ENCODE peak calls at places on chromosome 2, in ten cellular contexts. One of them, this sample, is unnamed.

GRCh38 chr2:25276569-25277465 is 64.9 kb downstream of the DNMT3A start:
- DNase-seq in endothelial cell: peak
- DNase-seq in WTC11: peak
- DNase-seq in sigmoid colon: peak
- DNase-seq in fibroblast of lung: peak
- DNase-seq in cardiac fibroblast: peak
- DNase-seq in AG09319: no peak
- DNase-seq in left ventricle myocardium inferior: peak
- DNase-seq in mesothelial cell of epicardium: peak
- DNase-seq in heart left ventricle: peak
- DNase-seq in this sample: peak

GRCh38 chr2:171688129-171688465 is 828 bp downstream of the DYNC1I2 start:
- DNase-seq in left ventricle myocardium inferior: no peak
- DNase-seq in WTC11: no peak
- DNase-seq in heart left ventricle: no peak
- DNase-seq in sigmoid colon: no peak
- DNase-seq in mesothelial cell of epicardium: no peak
- DNase-seq in AG09319: no peak
- DNase-seq in cardiac fibroblast: peak
- DNase-seq in endothelial cell: no peak
- DNase-seq in fibroblast of lung: peak
- DNase-seq in this sample: no peak

GRCh38 chr2:173432049-173432754 is 77.5 kb downstream of the CDCA7 start:
- DNase-seq in WTC11: no peak
- DNase-seq in sigmoid colon: no peak
- DNase-seq in endothelial cell: no peak
- DNase-seq in mesothelial cell of epicardium: no peak
- DNase-seq in cardiac fibroblast: no peak
- DNase-seq in left ventricle myocardium inferior: no peak
- DNase-seq in heart left ventricle: no peak
- DNase-seq in fibroblast of lung: peak
- DNase-seq in AG09319: no peak
- DNase-seq in this sample: no peak

GRCh38 chr2:238848941-238849853 is 1.3 kb downstream of the TWIST2 start:
- DNase-seq in fibroblast of lung: peak
- DNase-seq in endothelial cell: no peak
- DNase-seq in mesothelial cell of epicardium: no peak
- DNase-seq in heart left ventricle: no peak
- DNase-seq in AG09319: no peak
- DNase-seq in left ventricle myocardium inferior: no peak
- DNase-seq in WTC11: peak
- DNase-seq in cardiac fibroblast: peak
- DNase-seq in sigmoid colon: no peak
- DNase-seq in this sample: no peak

GRCh38 chr2:120293991-120294329 is 41.3 kb downstream of the RALB start:
- DNase-seq in WTC11: no peak
- DNase-seq in left ventricle myocardium inferior: no peak
- DNase-seq in endothelial cell: no peak
- DNase-seq in heart left ventricle: peak
- DNase-seq in cardiac fibroblast: no peak
- DNase-seq in AG09319: no peak
- DNase-seq in mesothelial cell of epicardium: no peak
- DNase-seq in sigmoid colon: no peak
- DNase-seq in fibroblast of lung: no peak
- DNase-seq in this sample: no peak

GRCh38 chr2:95297088-95297487 is at the start of gene KCNIP3:
- DNase-seq in WTC11: peak
- DNase-seq in cardiac fibroblast: peak
- DNase-seq in endothelial cell: no peak
- DNase-seq in mesothelial cell of epicardium: no peak
- DNase-seq in fibroblast of lung: peak
- DNase-seq in sigmoid colon: no peak
- DNase-seq in AG09319: no peak
- DNase-seq in left ventricle myocardium inferior: no peak
- DNase-seq in heart left ventricle: no peak
- DNase-seq in this sample: no peak

GRCh38 chr2:119366161-119366648 is 429 bp downstream of the C2orf76 start:
- DNase-seq in sigmoid colon: peak
- DNase-seq in WTC11: no peak
- DNase-seq in AG09319: no peak
- DNase-seq in endothelial cell: no peak
- DNase-seq in fibroblast of lung: peak
- DNase-seq in cardiac fibroblast: peak
- DNase-seq in left ventricle myocardium inferior: no peak
- DNase-seq in mesothelial cell of epicardium: no peak
- DNase-seq in heart left ventricle: no peak
- DNase-seq in this sample: no peak

GRCh38 chr2:69296421-69296820 is 90.6 kb downstream of the GFPT1 start:
- DNase-seq in endothelial cell: no peak
- DNase-seq in left ventricle myocardium inferior: no peak
- DNase-seq in AG09319: no peak
- DNase-seq in cardiac fibroblast: no peak
- DNase-seq in WTC11: no peak
- DNase-seq in heart left ventricle: no peak
- DNase-seq in mesothelial cell of epicardium: no peak
- DNase-seq in fibroblast of lung: no peak
- DNase-seq in sigmoid colon: no peak
- DNase-seq in this sample: no peak

GRCh38 chr2:173590278-173590811 is 235.7 kb downstream of the CDCA7 start:
- DNase-seq in WTC11: no peak
- DNase-seq in endothelial cell: no peak
- DNase-seq in left ventricle myocardium inferior: peak
- DNase-seq in fibroblast of lung: peak
- DNase-seq in cardiac fibroblast: peak
- DNase-seq in AG09319: peak
- DNase-seq in mesothelial cell of epicardium: no peak
- DNase-seq in sigmoid colon: no peak
- DNase-seq in heart left ventricle: peak
- DNase-seq in this sample: peak

GRCh38 chr2:74138952-74139323 is 8.8 kb downstream of the BOLA3 start:
- DNase-seq in mesothelial cell of epicardium: no peak
- DNase-seq in fibroblast of lung: no peak
- DNase-seq in cardiac fibroblast: no peak
- DNase-seq in AG09319: no peak
- DNase-seq in heart left ventricle: no peak
- DNase-seq in left ventricle myocardium inferior: no peak
- DNase-seq in WTC11: peak
- DNase-seq in sigmoid colon: no peak
- DNase-seq in endothelial cell: peak
- DNase-seq in this sample: no peak

GRCh38 chr2:96869281-96869823 is 528 bp downstream of the SEMA4C start:
- DNase-seq in mesothelial cell of epicardium: peak
- DNase-seq in AG09319: peak
- DNase-seq in left ventricle myocardium inferior: peak
- DNase-seq in sigmoid colon: peak
- DNase-seq in WTC11: peak
- DNase-seq in heart left ventricle: peak
- DNase-seq in endothelial cell: peak
- DNase-seq in fibroblast of lung: peak
- DNase-seq in cardiac fibroblast: peak
- DNase-seq in this sample: peak

GRCh38 chr2:14423145-14423906 is 209.2 kb upstream of the LRATD1 start:
- DNase-seq in mesothelial cell of epicardium: no peak
- DNase-seq in AG09319: no peak
- DNase-seq in fibroblast of lung: peak
- DNase-seq in heart left ventricle: no peak
- DNase-seq in left ventricle myocardium inferior: no peak
- DNase-seq in sigmoid colon: no peak
- DNase-seq in cardiac fibroblast: no peak
- DNase-seq in endothelial cell: no peak
- DNase-seq in WTC11: no peak
- DNase-seq in this sample: no peak

GRCh38 chr2:121237980-121238665 is 46.9 kb downstream of the TFCP2L1 start:
- DNase-seq in sigmoid colon: no peak
- DNase-seq in cardiac fibroblast: no peak
- DNase-seq in heart left ventricle: no peak
- DNase-seq in mesothelial cell of epicardium: no peak
- DNase-seq in fibroblast of lung: peak
- DNase-seq in AG09319: no peak
- DNase-seq in left ventricle myocardium inferior: no peak
- DNase-seq in endothelial cell: no peak
- DNase-seq in WTC11: no peak
- DNase-seq in this sample: no peak

GRCh38 chr2:160784034-160784433 is 290.4 kb upstream of the RBMS1 start:
- DNase-seq in sigmoid colon: no peak
- DNase-seq in AG09319: no peak
- DNase-seq in heart left ventricle: no peak
- DNase-seq in cardiac fibroblast: no peak
- DNase-seq in fibroblast of lung: no peak
- DNase-seq in mesothelial cell of epicardium: no peak
- DNase-seq in left ventricle myocardium inferior: no peak
- DNase-seq in endothelial cell: no peak
- DNase-seq in WTC11: no peak
- DNase-seq in this sample: no peak

GRCh38 chr2:138919336-138919735 is 139.1 kb upstream of the NXPH2 start:
- DNase-seq in left ventricle myocardium inferior: no peak
- DNase-seq in AG09319: no peak
- DNase-seq in mesothelial cell of epicardium: no peak
- DNase-seq in heart left ventricle: no peak
- DNase-seq in WTC11: no peak
- DNase-seq in sigmoid colon: no peak
- DNase-seq in fibroblast of lung: no peak
- DNase-seq in cardiac fibroblast: no peak
- DNase-seq in endothelial cell: no peak
- DNase-seq in this sample: no peak

GRCh38 chr2:134466141-134466540 is 212.3 kb downstream of the MGAT5 start:
- DNase-seq in left ventricle myocardium inferior: no peak
- DNase-seq in mesothelial cell of epicardium: no peak
- DNase-seq in cardiac fibroblast: peak
- DNase-seq in endothelial cell: peak
- DNase-seq in WTC11: peak
- DNase-seq in heart left ventricle: no peak
- DNase-seq in AG09319: no peak
- DNase-seq in fibroblast of lung: peak
- DNase-seq in sigmoid colon: no peak
- DNase-seq in this sample: peak

GRCh38 chr2:13056259-13056843 is 339.6 kb downstream of the TRIB2 start:
- DNase-seq in mesothelial cell of epicardium: no peak
- DNase-seq in sigmoid colon: no peak
- DNase-seq in cardiac fibroblast: peak
- DNase-seq in WTC11: no peak
- DNase-seq in endothelial cell: no peak
- DNase-seq in AG09319: no peak
- DNase-seq in left ventricle myocardium inferior: no peak
- DNase-seq in fibroblast of lung: peak
- DNase-seq in heart left ventricle: no peak
- DNase-seq in this sample: peak
- TF ChIP-seq CTCF in mesothelial cell of epicardium: peak
- TF ChIP-seq CTCF in sigmoid colon: no peak
- TF ChIP-seq CTCF in cardiac fibroblast: peak
- TF ChIP-seq CTCF in WTC11: peak
- TF ChIP-seq CTCF in endothelial cell: peak
- TF ChIP-seq CTCF in AG09319: peak
- TF ChIP-seq CTCF in left ventricle myocardium inferior: peak
- TF ChIP-seq CTCF in fibroblast of lung: peak
- TF ChIP-seq CTCF in heart left ventricle: peak
- TF ChIP-seq CTCF in this sample: peak

DNA sequence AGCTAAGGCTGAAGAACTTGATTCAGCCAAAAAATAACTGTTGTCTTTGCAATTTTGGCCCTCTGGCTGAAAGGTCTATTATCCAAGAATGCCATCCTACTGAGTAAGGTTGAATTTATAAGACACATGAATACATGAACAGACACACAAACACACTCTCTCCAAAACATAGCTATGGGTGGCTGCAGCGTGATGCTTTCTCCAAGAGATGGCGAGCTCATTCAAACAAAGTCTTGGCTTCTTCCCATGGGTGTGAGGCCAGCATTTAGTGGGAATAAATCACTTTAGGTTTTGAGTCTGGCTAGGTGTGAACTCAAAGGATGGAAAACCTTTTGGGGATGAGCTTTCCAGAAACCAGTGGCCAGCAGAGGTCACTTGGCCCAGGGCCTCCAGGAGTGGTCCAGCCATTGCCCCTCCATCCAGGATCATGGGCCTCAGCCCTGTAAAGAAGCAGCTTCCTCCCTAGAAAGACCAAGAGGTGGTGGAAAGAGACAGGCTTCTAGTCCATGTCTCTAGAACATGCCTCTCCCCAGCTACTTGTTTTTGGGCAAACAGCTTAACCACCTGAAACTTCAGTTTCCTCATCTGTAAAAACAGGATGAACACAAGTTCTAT is 11.0 kb upstream of the OSR1 start:
- DNase-seq in endothelial cell: no peak
- DNase-seq in sigmoid colon: no peak
- DNase-seq in AG09319: no peak
- DNase-seq in left ventricle myocardium inferior: no peak
- DNase-seq in heart left ventricle: no peak
- DNase-seq in cardiac fibroblast: peak
- DNase-seq in mesothelial cell of epicardium: no peak
- DNase-seq in fibroblast of lung: peak
- DNase-seq in WTC11: no peak
- DNase-seq in this sample: peak
- TF ChIP-seq CTCF in endothelial cell: no peak
- TF ChIP-seq CTCF in sigmoid colon: no peak
- TF ChIP-seq CTCF in AG09319: peak
- TF ChIP-seq CTCF in left ventricle myocardium inferior: no peak
- TF ChIP-seq CTCF in heart left ventricle: peak
- TF ChIP-seq CTCF in cardiac fibroblast: peak
- TF ChIP-seq CTCF in mesothelial cell of epicardium: no peak
- TF ChIP-seq CTCF in fibroblast of lung: peak
- TF ChIP-seq CTCF in WTC11: no peak
- TF ChIP-seq CTCF in this sample: peak

DNA sequence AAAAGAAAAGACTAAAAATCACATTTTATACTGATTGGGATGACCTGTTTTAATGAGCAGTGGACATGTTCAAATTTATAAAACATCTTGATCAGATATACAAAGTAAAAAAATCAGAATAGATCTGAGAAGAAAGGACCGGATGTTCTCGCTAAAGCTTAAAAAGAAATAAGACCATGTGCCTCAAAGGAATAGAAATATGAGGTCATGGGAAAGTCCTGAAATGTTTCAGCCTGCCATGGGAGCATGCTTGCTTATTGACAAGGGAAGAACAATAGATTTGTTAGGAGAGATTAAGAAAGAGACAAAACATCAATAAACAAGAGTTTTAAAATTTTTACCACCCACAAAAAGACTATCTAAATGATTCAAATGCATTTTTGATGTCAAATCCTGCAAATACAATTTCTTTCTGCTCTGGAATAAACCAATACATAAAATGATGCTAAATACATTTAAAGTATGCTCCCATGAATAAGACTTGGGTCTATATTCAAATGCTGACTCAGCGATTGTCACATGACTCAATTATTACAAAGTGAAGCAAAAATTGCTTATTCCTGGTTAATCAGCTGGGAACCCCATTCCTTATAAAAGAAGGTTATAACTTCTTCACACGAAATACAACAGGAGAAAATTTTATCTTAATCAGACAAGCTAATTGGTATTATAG is 633.9 kb upstream of the PKDCC start:
- DNase-seq in fibroblast of lung: no peak
- DNase-seq in cardiac fibroblast: no peak
- DNase-seq in sigmoid colon: no peak
- DNase-seq in heart left ventricle: no peak
- DNase-seq in left ventricle myocardium inferior: no peak
- DNase-seq in mesothelial cell of epicardium: no peak
- DNase-seq in endothelial cell: no peak
- DNase-seq in WTC11: no peak
- DNase-seq in AG09319: no peak
- DNase-seq in this sample: no peak
- TF ChIP-seq CTCF in fibroblast of lung: no peak
- TF ChIP-seq CTCF in cardiac fibroblast: no peak
- TF ChIP-seq CTCF in sigmoid colon: no peak
- TF ChIP-seq CTCF in heart left ventricle: no peak
- TF ChIP-seq CTCF in left ventricle myocardium inferior: no peak
- TF ChIP-seq CTCF in mesothelial cell of epicardium: no peak
- TF ChIP-seq CTCF in endothelial cell: no peak
- TF ChIP-seq CTCF in WTC11: no peak
- TF ChIP-seq CTCF in AG09319: no peak
- TF ChIP-seq CTCF in this sample: no peak

GRCh38 chr2:200199576-200200263 is 106.8 kb upstream of the SPATS2L start:
- DNase-seq in left ventricle myocardium inferior: no peak
- DNase-seq in fibroblast of lung: peak
- DNase-seq in sigmoid colon: no peak
- DNase-seq in WTC11: peak
- DNase-seq in AG09319: no peak
- DNase-seq in heart left ventricle: no peak
- DNase-seq in cardiac fibroblast: no peak
- DNase-seq in endothelial cell: no peak
- DNase-seq in mesothelial cell of epicardium: no peak
- DNase-seq in this sample: peak
- TF ChIP-seq CTCF in left ventricle myocardium inferior: no peak
- TF ChIP-seq CTCF in fibroblast of lung: no peak
- TF ChIP-seq CTCF in sigmoid colon: no peak
- TF ChIP-seq CTCF in WTC11: no peak
- TF ChIP-seq CTCF in AG09319: no peak
- TF ChIP-seq CTCF in heart left ventricle: no peak
- TF ChIP-seq CTCF in cardiac fibroblast: no peak
- TF ChIP-seq CTCF in endothelial cell: no peak
- TF ChIP-seq CTCF in mesothelial cell of epicardium: no peak
- TF ChIP-seq CTCF in this sample: no peak